ENCODE peak calls at places on chromosomes 11 and 22, in seven cellular contexts. One of them, this sample, is unnamed.
A peak's percentile ranks its signal among the peaks of the same experiment; 100 is the strongest.

GRCh38 chr22:17366830-17367229 is 2.4 kb upstream of the CECR2 start:
- DNase-seq in sciatic nerve: no peak
- DNase-seq in HTR-8/SVneo: no peak
- DNase-seq in neural crest cell: peak; percentile 65
- DNase-seq in lower leg skin: no peak
- DNase-seq in uterus: peak; percentile 22
- DNase-seq in endothelial cell: peak; percentile 70
- DNase-seq in this sample: no peak

GRCh38 chr11:79040348-79040747 is 400.5 kb downstream of the TENM4 start:
- DNase-seq in sciatic nerve: no peak
- DNase-seq in HTR-8/SVneo: no peak
- DNase-seq in neural crest cell: no peak
- DNase-seq in lower leg skin: no peak
- DNase-seq in uterus: no peak
- DNase-seq in endothelial cell: no peak
- DNase-seq in this sample: no peak

GRCh38 chr11:63567044-63567840 is 4.1 kb upstream of the PLAAT2 start:
- DNase-seq in sciatic nerve: no peak
- DNase-seq in HTR-8/SVneo: peak; percentile 50
- DNase-seq in neural crest cell: no peak
- DNase-seq in lower leg skin: peak; percentile 27
- DNase-seq in uterus: peak; percentile 60
- DNase-seq in endothelial cell: no peak
- DNase-seq in this sample: no peak

GRCh38 chr11:97107604-97108003 is 717.8 kb downstream of the JRKL start:
- DNase-seq in sciatic nerve: no peak
- DNase-seq in HTR-8/SVneo: no peak
- DNase-seq in neural crest cell: no peak
- DNase-seq in lower leg skin: no peak
- DNase-seq in uterus: no peak
- DNase-seq in endothelial cell: no peak
- DNase-seq in this sample: no peak

GRCh38 chr22:30606455-30607299 is at the start of gene TCN2:
- DNase-seq in sciatic nerve: peak; percentile 85
- DNase-seq in HTR-8/SVneo: peak; percentile 48
- DNase-seq in neural crest cell: peak; percentile 51
- DNase-seq in lower leg skin: peak; percentile 60
- DNase-seq in uterus: peak; percentile 79
- DNase-seq in endothelial cell: peak; percentile 58
- DNase-seq in this sample: no peak

GRCh38 chr11:66421492-66422205 is 814 bp downstream of the NPAS4 start:
- DNase-seq in sciatic nerve: peak; percentile 96
- DNase-seq in HTR-8/SVneo: peak; percentile 96
- DNase-seq in neural crest cell: peak; percentile 98
- DNase-seq in lower leg skin: peak; percentile 89
- DNase-seq in uterus: peak; percentile 95
- DNase-seq in endothelial cell: peak; percentile 92
- DNase-seq in this sample: peak; percentile 94

GRCh38 chr11:46523290-46523689 is 70.5 kb downstream of the AMBRA1 start:
- DNase-seq in sciatic nerve: no peak
- DNase-seq in HTR-8/SVneo: no peak
- DNase-seq in neural crest cell: no peak
- DNase-seq in lower leg skin: no peak
- DNase-seq in uterus: no peak
- DNase-seq in endothelial cell: no peak
- DNase-seq in this sample: no peak

GRCh38 chr11:113728814-113729213 is 22.7 kb upstream of the TMPRSS5 start:
- DNase-seq in sciatic nerve: no peak
- DNase-seq in HTR-8/SVneo: no peak
- DNase-seq in neural crest cell: no peak
- DNase-seq in lower leg skin: no peak
- DNase-seq in uterus: no peak
- DNase-seq in endothelial cell: no peak
- DNase-seq in this sample: no peak

GRCh38 chr22:26718905-26719304 is 61.5 kb downstream of the MIAT start:
- DNase-seq in sciatic nerve: no peak
- DNase-seq in HTR-8/SVneo: peak; percentile 67
- DNase-seq in neural crest cell: no peak
- DNase-seq in lower leg skin: no peak
- DNase-seq in uterus: no peak
- DNase-seq in endothelial cell: no peak
- DNase-seq in this sample: no peak

GRCh38 chr11:113841691-113842090 is 33.7 kb downstream of the USP28 start:
- DNase-seq in sciatic nerve: no peak
- DNase-seq in HTR-8/SVneo: no peak
- DNase-seq in neural crest cell: no peak
- DNase-seq in lower leg skin: no peak
- DNase-seq in uterus: no peak
- DNase-seq in endothelial cell: no peak
- DNase-seq in this sample: no peak

GRCh38 chr11:117410861-117411725 is 83.4 kb downstream of the CEP164 start:
- DNase-seq in sciatic nerve: peak; percentile 54
- DNase-seq in HTR-8/SVneo: no peak
- DNase-seq in neural crest cell: no peak
- DNase-seq in lower leg skin: no peak
- DNase-seq in uterus: no peak
- DNase-seq in endothelial cell: no peak
- DNase-seq in this sample: peak; percentile 85

GRCh38 chr11:88709567-88709966 is 356.2 kb downstream of the GRM5 start:
- DNase-seq in sciatic nerve: no peak
- DNase-seq in HTR-8/SVneo: no peak
- DNase-seq in neural crest cell: no peak
- DNase-seq in lower leg skin: no peak
- DNase-seq in uterus: no peak
- DNase-seq in endothelial cell: no peak
- DNase-seq in this sample: no peak

GRCh38 chr22:35643991-35644390 is 4.3 kb upstream of the APOL6 start:
- DNase-seq in sciatic nerve: no peak
- DNase-seq in HTR-8/SVneo: no peak
- DNase-seq in neural crest cell: no peak
- DNase-seq in lower leg skin: no peak
- DNase-seq in uterus: no peak
- DNase-seq in endothelial cell: no peak
- DNase-seq in this sample: peak; percentile 59

GRCh38 chr11:111514216-111515031 is at the start of gene HOATZ:
- DNase-seq in sciatic nerve: no peak
- DNase-seq in HTR-8/SVneo: no peak
- DNase-seq in neural crest cell: peak; percentile 46
- DNase-seq in lower leg skin: no peak
- DNase-seq in uterus: no peak
- DNase-seq in endothelial cell: peak; percentile 36
- DNase-seq in this sample: no peak

GRCh38 chr22:47115921-47116320 is 353.5 kb downstream of the TBC1D22A start:
- DNase-seq in sciatic nerve: no peak
- DNase-seq in HTR-8/SVneo: no peak
- DNase-seq in neural crest cell: no peak
- DNase-seq in lower leg skin: no peak
- DNase-seq in uterus: no peak
- DNase-seq in endothelial cell: no peak
- DNase-seq in this sample: no peak

GRCh38 chr11:77080643-77081210 is 14.0 kb downstream of the CAPN5 start:
- DNase-seq in sciatic nerve: no peak
- DNase-seq in HTR-8/SVneo: no peak
- DNase-seq in neural crest cell: no peak
- DNase-seq in lower leg skin: no peak
- DNase-seq in uterus: no peak
- DNase-seq in endothelial cell: no peak
- DNase-seq in this sample: peak; percentile 68

GRCh38 chr22:45366713-45367112 is 46.7 kb downstream of the SMC1B start:
- DNase-seq in sciatic nerve: no peak
- DNase-seq in HTR-8/SVneo: no peak
- DNase-seq in neural crest cell: no peak
- DNase-seq in lower leg skin: no peak
- DNase-seq in uterus: no peak
- DNase-seq in endothelial cell: no peak
- DNase-seq in this sample: no peak

GRCh38 chr11:34654491-34655334 is 33.8 kb downstream of the EHF start:
- DNase-seq in sciatic nerve: no peak
- DNase-seq in HTR-8/SVneo: no peak
- DNase-seq in neural crest cell: no peak
- DNase-seq in lower leg skin: peak; percentile 89
- DNase-seq in uterus: no peak
- DNase-seq in endothelial cell: no peak
- DNase-seq in this sample: no peak

This sample was measured in mesenteric fat pad.